ENCODE peak calls at places on chromosomes 2 and 18, in seven cellular contexts. U is GM23248, M is neuronal stem cell, T is upper lobe of right lung, H is DND-41, A is K562, N is PC-3. W is an unnamed sample. For H3K36me3 and H3K4me1, the result is how much of the 10 kb centered on the place peaks cover.

GRCh38 chr2:180776924-180777323 is 203.5 kb upstream of the UBE2E3 start:
- DNase-seq in U (peak), M (no peak), T (no peak), H (no peak), A (no peak), N (no peak), W (no peak)

GRCh38 chr18:48992791-48993555 is 42.2 kb upstream of the SMAD7 start:
- DNase-seq in U (no peak), M (no peak), T (no peak), H (no peak), A (peak), N (no peak), W (no peak)

GRCh38 chr2:158191076-158191566 is 89.4 kb downstream of the UPP2 start:
- DNase-seq in U (peak), M (no peak), T (no peak), H (peak), A (no peak), N (no peak), W (peak)

GRCh38 chr2:151720521-151720920 is 13.8 kb downstream of the NEB start:
- DNase-seq in U (no peak), M (no peak), T (no peak), H (no peak), A (no peak), N (no peak), W (no peak)

GRCh38 chr2:80326214-80326613 is 21.7 kb upstream of the LRRTM1 start:
- DNase-seq in U (peak), M (no peak), T (no peak), H (no peak), A (no peak), N (peak), W (no peak)

GRCh38 chr2:238640486-238640885 is 207.4 kb upstream of the TWIST2 start:
- DNase-seq in U (no peak), M (no peak), T (no peak), H (no peak), A (no peak), N (no peak), W (no peak)

GRCh38 chr2:85106489-85107180 is 26.6 kb upstream of the TCF7L1 start:
- DNase-seq in U (peak), M (no peak), T (no peak), H (no peak), A (no peak), N (peak), W (no peak)

GRCh38 chr2:86520153-86520552 is 43.1 kb downstream of the CHMP3 start:
- DNase-seq in U (no peak), M (no peak), T (no peak), H (no peak), A (no peak), N (no peak), W (no peak)

GRCh38 chr18:49206717-49207116 is 253.7 kb downstream of the DYM start:
- DNase-seq in U (peak), M (no peak), T (no peak), H (peak), A (no peak), N (no peak), W (no peak)

GRCh38 chr2:95012881-95013550 is 12.5 kb upstream of the MAL start:
- DNase-seq in U (peak), M (no peak), T (peak), H (no peak), A (no peak), N (peak), W (no peak)

GRCh38 chr2:74572178-74572925 is 17.8 kb downstream of the DOK1 start:
- DNase-seq in U (no peak), M (no peak), T (no peak), H (no peak), A (no peak), N (no peak), W (no peak)

GRCh38 chr18:45197526-45197970 is 417.7 kb upstream of the SLC14A2 start:
- DNase-seq in U (peak), M (no peak), T (no peak), H (no peak), A (no peak), N (peak), W (no peak)

GRCh38 chr2:42314892-42315468 is 46.0 kb downstream of the COX7A2L start:
- DNase-seq in U (peak), M (no peak), T (no peak), H (no peak), A (no peak), N (peak), W (no peak)

GRCh38 chr18:6752200-6752873 is 22.8 kb downstream of the ARHGAP28 start:
- DNase-seq in U (peak), M (peak), T (no peak), H (no peak), A (no peak), N (no peak), W (no peak)

GRCh38 chr2:84741182-84741822 is 139.6 kb downstream of the TRABD2A start:
- DNase-seq in U (peak), M (no peak), T (no peak), H (peak), A (peak), N (peak), W (peak)

GRCh38 chr2:102168026-102168425 is 18.8 kb upstream of the IL1RL2 start:
- DNase-seq in U (no peak), M (no peak), T (no peak), H (no peak), A (no peak), N (no peak), W (no peak)

GRCh38 chr2:20106746-20107145 is 55.3 kb upstream of the LAPTM4A start:
- DNase-seq in U (no peak), M (peak), T (peak), H (no peak), A (no peak), N (peak), W (peak)

GRCh38 chr2:23658466-23658942 is 268.4 kb downstream of the ATAD2B start:
- DNase-seq in U (no peak), M (no peak), T (no peak), H (no peak), A (no peak), N (no peak), W (no peak)

GRCh38 chr2:150272404-150272803 is 215.1 kb downstream of the RND3 start:
- DNase-seq in U (peak), M (no peak), T (no peak), H (no peak), A (no peak), N (no peak), W (no peak)

GRCh38 chr18:78911751-78912283 is 67.8 kb upstream of the SALL3 start:
- DNase-seq in U (no peak), M (no peak), T (peak), H (no peak), A (no peak), N (no peak), W (no peak)

GRCh38 chr2:225998653-225999052 is 599.1 kb downstream of the NYAP2 start:
- DNase-seq in U (peak), M (no peak), T (no peak), H (no peak), A (no peak), N (no peak), W (no peak)

GRCh38 chr2:49210191-49210590 is 55.9 kb upstream of the FSHR start:
- DNase-seq in U (no peak), M (no peak), T (no peak), H (no peak), A (no peak), N (no peak), W (no peak)

GRCh38 chr2:151713291-151713903 is 20.9 kb downstream of the NEB start:
- DNase-seq in U (no peak), M (no peak), T (no peak), H (no peak), A (no peak), N (no peak), W (no peak)

GRCh38 chr2:167592441-167592840 is 655.0 kb downstream of the STK39 start:
- DNase-seq in U (no peak), M (no peak), T (no peak), H (no peak), A (no peak), N (no peak), W (no peak)

GRCh38 chr18:35019929-35020328 is 21.3 kb upstream of the MAPRE2 start:
- DNase-seq in U (peak), M (no peak), T (no peak), H (no peak), A (no peak), N (no peak), W (no peak)

GRCh38 chr2:150459281-150459680 is 28.2 kb downstream of the RND3 start:
- DNase-seq in U (peak), M (no peak), T (no peak), H (peak), A (no peak), N (no peak), W (no peak)

GRCh38 chr2:230203110-230203676 is 16.6 kb downstream of the SP110 start:
- DNase-seq in U (no peak), M (no peak), T (no peak), H (no peak), A (no peak), N (no peak), W (no peak)

GRCh38 chr18:76588591-76589303 is 93.7 kb upstream of the ZNF516 start:
- DNase-seq in U (peak), M (no peak), T (no peak), H (no peak), A (no peak), N (no peak), W (no peak)

GRCh38 chr2:104900608-104901007 is 46.7 kb downstream of the POU3F3 start:
- DNase-seq in U (no peak), M (no peak), T (no peak), H (no peak), A (no peak), N (no peak), W (no peak)

GRCh38 chr2:176161817-176162626 is 4.9 kb downstream of the HOXD3 start:
- DNase-seq in U (peak), M (no peak), T (no peak), H (no peak), A (no peak), N (no peak), W (no peak)

GRCh38 chr2:164389411-164389810 is 231.9 kb downstream of the GRB14 start:
- DNase-seq in U (no peak), M (peak), T (no peak), H (no peak), A (no peak), N (no peak), W (no peak)

GRCh38 chr18:8937695-8938094 is 164.8 kb upstream of the NDUFV2 start:
- DNase-seq in U (no peak), M (no peak), T (no peak), H (no peak), A (no peak), N (peak), W (no peak)

GRCh38 chr2:217691920-217692666 is 310.7 kb downstream of the TNS1 start:
- DNase-seq in U (peak), M (no peak), T (peak), H (no peak), A (no peak), N (no peak), W (no peak)

GRCh38 chr18:22977847-22978701 is 44.9 kb downstream of the RBBP8 start:
- DNase-seq in U (peak), M (no peak), T (no peak), H (no peak), A (no peak), N (peak), W (peak)

GRCh38 chr18:51370996-51371395 is 173.5 kb upstream of the MEX3C start:
- DNase-seq in U (no peak), M (no peak), T (no peak), H (no peak), A (no peak), N (no peak), W (no peak)

GRCh38 chr18:49757513-49758262 is 55.6 kb downstream of the ACAA2 start:
- DNase-seq in U (peak), M (no peak), T (no peak), H (peak), A (peak), N (no peak), W (no peak)

GRCh38 chr2:177346192-177346591 is 46.4 kb upstream of the AGPS start:
- DNase-seq in U (no peak), M (no peak), T (no peak), H (no peak), A (no peak), N (no peak), W (no peak)

GRCh38 chr2:186881644-186882043 is 32.7 kb upstream of the ZSWIM2 start:
- DNase-seq in U (no peak), M (no peak), T (no peak), H (no peak), A (no peak), N (no peak), W (no peak)
- H3K27ac ChIP-seq in U (no peak), M (no peak), T (no peak), H (no peak), A (no peak), N (no peak), W (no peak)

GRCh38 chr2:10783421-10783820 is 29.2 kb downstream of the PDIA6 start:
- DNase-seq in U (no peak), M (no peak), T (no peak), H (no peak), A (no peak), N (peak), W (no peak)
- H3K36me3 ChIP-seq in U (half or more), M (half or more), T (half or more), H (half or more), A (half or more), N (half or more), W (half or more)

GRCh38 chr18:43572165-43572564 is 294.9 kb upstream of the SYT4 start:
- DNase-seq in U (no peak), M (no peak), T (no peak), H (no peak), A (no peak), N (no peak), W (no peak)

GRCh38 chr18:43571078-43571689 is 293.9 kb upstream of the SYT4 start:
- DNase-seq in U (peak), M (peak), T (no peak), H (peak), A (peak), N (peak), W (no peak)

GRCh38 chr18:43578636-43579203 is 301.4 kb upstream of the SYT4 start:
- DNase-seq in U (no peak), M (no peak), T (no peak), H (no peak), A (no peak), N (no peak), W (no peak)

GRCh38 chr18:43570593-43570992 is 293.3 kb upstream of the SYT4 start:
- DNase-seq in U (no peak), M (no peak), T (no peak), H (no peak), A (no peak), N (no peak), W (no peak)

GRCh38 chr18:43574974-43575373 is 297.7 kb upstream of the SYT4 start:
- DNase-seq in U (no peak), M (no peak), T (no peak), H (no peak), A (no peak), N (no peak), W (no peak)
- H3K4me1 ChIP-seq in U (under half), M (under half), T (under half), H (under half), A (under half), N (under half), W (under half)

DNA sequence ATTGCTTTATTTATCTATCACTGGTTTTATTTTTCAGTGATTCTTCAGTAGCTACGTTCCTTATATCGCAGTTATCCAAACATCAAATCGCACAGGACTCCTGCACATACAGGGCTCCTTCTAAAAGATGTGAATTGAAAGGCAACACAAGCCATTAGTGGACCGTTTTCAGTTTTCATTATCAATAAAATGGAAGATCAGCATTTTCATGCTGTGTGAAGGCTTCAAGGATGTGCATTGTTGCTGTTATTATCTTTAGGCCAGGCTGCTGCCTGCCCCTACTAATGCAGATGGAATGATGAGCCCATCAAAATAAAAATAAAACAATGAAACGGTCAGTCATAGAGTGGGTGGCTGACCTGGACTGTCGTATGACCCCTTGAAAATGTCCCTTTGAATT is 33.0 kb downstream of the ITGB6 start:
- DNase-seq in U (peak), M (no peak), T (no peak), H (no peak), A (no peak), N (no peak), W (no peak)
- H3K27ac ChIP-seq in U (no peak), M (no peak), T (no peak), H (no peak), A (no peak), N (no peak), W (no peak)

DNA sequence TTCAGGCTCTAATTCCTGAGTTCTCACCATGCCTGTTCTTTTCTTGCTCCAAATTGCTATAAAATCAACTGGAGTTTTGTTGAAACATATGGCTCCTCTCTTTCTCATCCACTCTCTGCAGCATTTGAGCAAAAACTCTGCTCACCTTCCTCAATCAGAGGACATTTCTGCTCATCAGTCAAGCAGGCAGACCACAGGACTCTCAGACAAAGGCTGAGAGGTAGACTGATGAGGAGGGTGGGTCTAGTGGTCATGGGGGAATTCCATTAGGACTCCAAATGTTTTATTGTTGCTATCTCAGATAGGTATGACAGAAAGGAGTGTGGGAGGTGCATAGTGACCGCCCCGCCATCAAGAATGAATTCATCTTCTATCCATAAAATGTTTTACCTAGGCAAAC is 243.3 kb downstream of the HNMT start:
- DNase-seq in U (no peak), M (no peak), T (no peak), H (no peak), A (no peak), N (no peak), W (no peak)
- H3K36me3 ChIP-seq in U (under half), M (under half), T (under half), H (under half), A (under half), N (under half), W (under half)

GRCh38 chr2:66700181-66700686 is 265.3 kb downstream of the MEIS1 start:
- DNase-seq in U (no peak), M (peak), T (no peak), H (no peak), A (no peak), N (peak), W (no peak)

GRCh38 chr2:66699481-66700180 is 264.7 kb downstream of the MEIS1 start:
- DNase-seq in U (no peak), M (no peak), T (no peak), H (no peak), A (no peak), N (no peak), W (no peak)

GRCh38 chr2:66701251-66701650 is 266.3 kb downstream of the MEIS1 start:
- DNase-seq in U (no peak), M (no peak), T (no peak), H (no peak), A (no peak), N (no peak), W (no peak)

GRCh38 chr2:66702251-66702745 is 267.4 kb downstream of the MEIS1 start:
- DNase-seq in U (no peak), M (no peak), T (no peak), H (no peak), A (no peak), N (no peak), W (no peak)

DNA sequence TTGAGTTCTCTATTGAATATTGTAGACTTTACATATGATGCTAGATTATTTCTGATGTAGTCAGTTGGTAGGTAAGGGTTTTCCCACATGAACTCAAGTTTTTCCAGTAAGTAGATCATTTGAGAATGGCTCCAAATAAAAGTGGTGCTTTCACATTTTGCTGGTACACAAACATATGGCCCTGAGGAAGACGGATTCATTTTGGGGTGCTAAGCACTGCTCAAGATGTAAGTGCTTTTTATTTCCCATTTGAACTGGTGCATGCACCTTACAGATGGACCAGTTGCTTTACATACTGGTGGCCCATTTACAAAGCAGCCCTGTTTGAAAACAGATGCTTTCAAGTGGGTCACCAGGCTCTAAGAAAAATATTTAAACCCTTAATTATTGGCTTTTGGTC is 266.7 kb downstream of the MEIS1 start:
- DNase-seq in U (no peak), M (no peak), T (no peak), H (no peak), A (no peak), N (no peak), W (no peak)
- H3K4me1 ChIP-seq in U (under half), M (under half), T (under half), H (under half), A (under half), N (under half), W (under half)

GRCh38 chr2:169808211-169808610 is 9.5 kb downstream of the SSB start:
- DNase-seq in U (peak), M (no peak), T (no peak), H (no peak), A (no peak), N (no peak), W (no peak)

GRCh38 chr2:169803480-169803879 is 4.8 kb downstream of the SSB start:
- DNase-seq in U (no peak), M (no peak), T (no peak), H (no peak), A (no peak), N (no peak), W (no peak)

DNA sequence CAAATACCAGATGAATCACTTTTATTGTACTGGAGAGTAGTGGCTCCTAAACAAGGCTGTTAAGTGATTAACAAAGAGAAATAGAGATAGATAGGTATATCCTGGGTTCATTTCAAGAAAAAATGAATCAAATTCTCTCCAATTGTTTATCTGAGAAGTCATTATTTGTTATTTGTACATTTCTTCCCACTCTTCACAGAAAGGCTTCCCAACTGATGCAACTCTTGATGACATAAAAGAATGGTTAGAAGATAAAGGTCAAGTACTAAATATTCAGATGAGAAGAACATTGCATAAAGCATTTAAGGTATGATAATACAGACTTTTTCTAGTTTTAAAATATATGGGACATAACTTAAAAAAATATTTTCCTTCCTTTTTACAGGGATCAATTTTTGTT is 7.9 kb downstream of the SSB start:
- DNase-seq in U (no peak), M (no peak), T (no peak), H (no peak), A (no peak), N (no peak), W (no peak)
- H3K27ac ChIP-seq in U (peak), M (no peak), T (no peak), H (no peak), A (no peak), N (no peak), W (no peak)

GRCh38 chr18:56453576-56453975 is 184.8 kb downstream of the TXNL1 start:
- DNase-seq in U (no peak), M (no peak), T (no peak), H (no peak), A (no peak), N (no peak), W (no peak)

GRCh38 chr18:56445422-56445821 is 193.0 kb downstream of the TXNL1 start:
- DNase-seq in U (no peak), M (no peak), T (no peak), H (no peak), A (no peak), N (no peak), W (no peak)

GRCh38 chr18:56451188-56451587 is 187.2 kb downstream of the TXNL1 start:
- DNase-seq in U (peak), M (no peak), T (no peak), H (no peak), A (no peak), N (peak), W (no peak)

GRCh38 chr18:56443508-56443907 is 194.9 kb downstream of the TXNL1 start:
- DNase-seq in U (no peak), M (no peak), T (no peak), H (no peak), A (no peak), N (no peak), W (no peak)

GRCh38 chr18:56447972-56448371 is 190.4 kb downstream of the TXNL1 start:
- DNase-seq in U (no peak), M (no peak), T (no peak), H (no peak), A (no peak), N (no peak), W (no peak)
- H3K36me3 ChIP-seq in U (under half), M (under half), T (under half), H (under half), A (under half), N (under half), W (under half)

W was measured in CD4-positive, CD25-positive, alpha-beta regulatory T cell.